ENCODE peak calls at places on chromosomes 16 and 17, in seven cellular contexts. E, A, V, N, P, F and J are unnamed samples.

GRCh38 chr16:50326835-50327465 is 41.8 kb downstream of the BRD7 start:
- DNase-seq in E (peak; percentile 40), A (no peak), V (peak; percentile 38), N (no peak), P (no peak), F (no peak), J (peak; percentile 7)

GRCh38 chr17:34246872-34247271 is 8.2 kb upstream of the CCL2 start:
- DNase-seq in E (no peak), A (no peak), V (no peak), N (no peak), P (no peak), F (no peak), J (no peak)

GRCh38 chr17:44503080-44503842 is at the start of gene GPATCH8:
- DNase-seq in E (peak; percentile 95), A (peak; percentile 91), V (peak; percentile 94), N (peak; percentile 94), P (peak; percentile 90), F (peak; percentile 81), J (peak; percentile 79)

GRCh38 chr17:78133971-78134898 is 3.7 kb downstream of the TMC8 start:
- DNase-seq in E (no peak), A (peak; percentile 36), V (peak; percentile 83), N (peak; percentile 67), P (peak; percentile 27), F (peak; percentile 57), J (peak; percentile 48)

GRCh38 chr16:50259334-50260205 is 6.8 kb upstream of the ADCY7 start:
- DNase-seq in E (peak; percentile 75), A (no peak), V (peak; percentile 43), N (no peak), P (peak; percentile 61), F (no peak), J (no peak)

GRCh38 chr17:60128171-60128859 is 21.5 kb upstream of the CA4 start:
- DNase-seq in E (no peak), A (no peak), V (no peak), N (no peak), P (no peak), F (no peak), J (no peak)

GRCh38 chr16:85303354-85303883 is 191.1 kb upstream of the CIBAR2 start:
- DNase-seq in E (no peak), A (no peak), V (peak; percentile 66), N (peak; percentile 63), P (no peak), F (no peak), J (peak; percentile 11)

GRCh38 chr17:17959520-17960361 is 12.5 kb downstream of the TOM1L2 start:
- DNase-seq in E (peak; percentile 45), A (peak; percentile 72), V (no peak), N (no peak), P (no peak), F (no peak), J (peak; percentile 94)

GRCh38 chr16:8801686-8802085 is 4.0 kb downstream of the PMM2 start:
- DNase-seq in E (no peak), A (no peak), V (no peak), N (no peak), P (no peak), F (no peak), J (peak; percentile 33)

GRCh38 chr16:3773663-3774062 is 56.3 kb upstream of the TRAP1 start:
- DNase-seq in E (no peak), A (no peak), V (no peak), N (no peak), P (no peak), F (no peak), J (no peak)

GRCh38 chr16:79601092-79601977 is 798 bp upstream of the MAF start:
- DNase-seq in E (peak; percentile 11), A (peak; percentile 18), V (peak; percentile 60), N (peak; percentile 71), P (no peak), F (peak; percentile 26), J (peak; percentile 32)

GRCh38 chr17:13835151-13835550 is 233.4 kb upstream of the HS3ST3A1 start:
- DNase-seq in E (peak; percentile 36), A (peak; percentile 22), V (no peak), N (no peak), P (no peak), F (no peak), J (no peak)

GRCh38 chr16:31876955-31877828 is 3.6 kb downstream of the ZNF267 start:
- DNase-seq in E (peak; percentile 79), A (peak; percentile 94), V (no peak), N (no peak), P (no peak), F (no peak), J (peak; percentile 98)

GRCh38 chr17:73007447-73007846 is 85.0 kb downstream of the SLC39A11 start:
- DNase-seq in E (peak; percentile 14), A (no peak), V (peak; percentile 34), N (no peak), P (no peak), F (no peak), J (peak; percentile 27)